ENCODE peak calls at places on chromosomes 3 and 15, in four cellular contexts. C is trophoblast cell, V is mesendoderm, A is IMR-90. M is an unnamed sample.

GRCh38 chr3:82973810-82974209 is 1212.4 kb upstream of the GBE1 start:
- DNase-seq in V (no peak), A (no peak), C (no peak), M (no peak)

GRCh38 chr3:163561151-163561550 is 1517.1 kb downstream of the SI start:
- DNase-seq in A (no peak), V (peak; percentile 33), C (no peak), M (no peak)

GRCh38 chr3:58026598-58026997 is 18.4 kb downstream of the FLNB start:
- DNase-seq in V (no peak), C (peak; percentile 63), A (no peak), M (no peak)

GRCh38 chr3:37526511-37526910 is 335.2 kb upstream of the CTDSPL start:
- DNase-seq in A (peak; percentile 66), V (no peak), C (no peak), M (no peak)

GRCh38 chr15:77285057-77285456 is 134.8 kb downstream of the PEAK1 start:
- DNase-seq in V (no peak), A (no peak), C (no peak), M (no peak)

GRCh38 chr3:53222183-53222901 is 33.5 kb downstream of the TKT start:
- DNase-seq in V (no peak), C (no peak), A (no peak), M (no peak)

GRCh38 chr3:170760174-170760526 is 109.8 kb downstream of the RPL22L1 start:
- DNase-seq in C (no peak), A (peak; percentile 40), V (no peak), M (no peak)

GRCh38 chr15:83285979-83286553 is 1.6 kb upstream of the BNC1 start:
- DNase-seq in V (peak; percentile 95), A (peak; percentile 88), C (peak; percentile 92), M (peak; percentile 86)

GRCh38 chr3:32844914-32845313 is 27.1 kb downstream of the TRIM71 start:
- DNase-seq in V (no peak), A (no peak), C (no peak), M (no peak)

GRCh38 chr3:157530637-157531300 is 27.6 kb upstream of the VEPH1 start:
- DNase-seq in C (no peak), V (no peak), A (peak; percentile 53), M (no peak)

GRCh38 chr15:74889390-74889881 is 406 bp upstream of the MPI start:
- DNase-seq in V (peak; percentile 67), C (no peak), A (peak; percentile 43), M (no peak)

GRCh38 chr3:161072076-161072697 is 33.0 kb downstream of the B3GALNT1 start:
- DNase-seq in A (no peak), V (no peak), C (no peak), M (no peak)

GRCh38 chr3:161557751-161558150 is 61.1 kb downstream of the OTOL1 start:
- DNase-seq in C (no peak), A (no peak), V (no peak), M (no peak)

DNA sequence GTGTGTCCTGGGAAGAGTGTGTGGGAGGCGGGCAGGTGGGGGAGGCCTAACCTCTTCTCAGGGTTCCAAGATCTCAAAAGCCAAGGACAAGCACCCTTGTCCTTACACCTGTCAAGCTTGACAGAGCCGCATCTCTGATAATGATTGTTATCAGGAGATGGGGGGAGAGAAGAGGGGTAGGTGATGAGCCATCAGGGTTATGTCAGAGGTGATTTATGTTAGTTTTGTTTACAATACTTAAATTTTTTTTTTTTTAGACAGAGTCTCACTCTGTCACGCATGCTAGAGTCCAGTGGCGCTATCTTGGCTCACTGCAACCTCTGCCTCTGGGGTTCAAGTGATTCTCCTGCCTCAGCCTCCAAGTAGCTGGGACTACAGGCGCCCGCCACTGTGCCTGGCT is 7.4 kb upstream of the NCBP2 start:
- DNase-seq in C (no peak), A (no peak), V (no peak), M (no peak)
- H3K4me3 ChIP-seq in C (no peak overlapping the region), A (no peak overlapping the region), V (no peak overlapping the region), M (no peak overlapping the region)

DNA sequence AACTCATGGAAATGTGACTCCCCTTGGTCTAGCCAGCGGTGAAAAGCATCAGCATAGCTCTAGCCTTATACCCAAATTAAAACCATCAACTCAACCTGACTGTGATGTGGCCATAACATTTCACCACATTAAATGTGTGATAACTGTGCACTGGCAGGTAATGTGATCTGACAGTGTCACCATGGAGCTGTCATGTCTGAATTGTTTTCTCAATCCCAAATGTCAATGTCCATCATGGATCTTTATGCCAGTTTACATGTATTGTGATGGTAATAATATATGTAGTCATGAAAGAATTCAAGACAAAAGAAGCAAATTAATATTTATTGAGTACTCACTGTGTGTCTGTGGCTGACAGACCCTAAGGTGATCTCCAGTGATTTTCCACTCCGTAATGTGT is 213.4 kb upstream of the EOMES start:
- DNase-seq in A (no peak), V (no peak), C (no peak), M (no peak)
- H3K4me1 ChIP-seq in A (no peaks in the 10 kb centered on the region), V (no peaks in the 10 kb centered on the region), C (peaks cover 4% of the 10 kb centered on the region), M (no peaks in the 10 kb centered on the region)

GRCh38 chr15:80679805-80680175 is 15.3 kb upstream of the ABHD17C start:
- DNase-seq in V (no peak), A (no peak), C (no peak), M (no peak)
- H3K4me3 ChIP-seq in V (no peak overlapping the region), A (no peak overlapping the region), C (no peak overlapping the region), M (no peak overlapping the region)

DNA sequence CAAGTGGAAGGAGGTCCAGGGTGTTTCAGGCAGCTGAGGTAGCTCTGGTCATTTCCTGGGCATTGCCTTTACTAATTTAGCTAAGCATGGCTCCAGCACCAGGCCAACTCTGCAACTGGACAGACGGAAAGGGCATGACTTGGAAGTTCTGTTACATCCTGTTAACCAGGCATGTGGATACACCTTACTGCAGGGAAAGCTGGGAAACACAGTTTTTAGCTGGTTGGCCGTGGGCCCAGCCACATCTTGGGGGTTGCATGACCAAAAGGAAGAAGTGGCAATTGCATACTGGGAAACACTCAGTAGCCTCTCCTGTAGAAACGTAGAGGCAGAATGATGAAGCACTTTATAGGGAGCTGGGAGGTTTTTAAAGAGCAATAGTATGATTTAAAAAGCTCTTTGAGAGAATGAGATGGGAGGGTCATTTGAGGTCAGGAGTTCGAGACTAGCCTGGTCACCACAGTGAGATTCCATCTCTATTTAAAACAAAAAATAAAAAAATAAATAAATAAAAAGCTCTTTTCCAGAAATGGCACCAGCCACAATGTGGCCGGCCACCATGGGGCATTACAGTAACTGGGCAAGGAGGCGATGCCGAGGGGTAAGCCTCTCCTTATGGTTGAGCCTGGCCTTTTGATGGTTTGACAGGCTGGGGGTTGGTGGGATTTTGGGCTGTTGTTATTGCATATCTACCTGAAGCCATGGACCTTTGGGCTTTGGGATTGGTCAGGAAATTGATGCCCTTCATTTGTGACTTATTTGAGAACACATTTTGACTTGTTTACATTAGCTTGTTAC is 28.6 kb downstream of the TRAK1 start:
- DNase-seq in C (no peak), A (no peak), V (no peak), M (no peak)
- H3K4me1 ChIP-seq in C (peaks cover 41% of the 10 kb centered on the region), A (peaks cover 11% of the 10 kb centered on the region), V (peaks cover 2% of the 10 kb centered on the region), M (peaks cover 85% of the 10 kb centered on the region)

DNA sequence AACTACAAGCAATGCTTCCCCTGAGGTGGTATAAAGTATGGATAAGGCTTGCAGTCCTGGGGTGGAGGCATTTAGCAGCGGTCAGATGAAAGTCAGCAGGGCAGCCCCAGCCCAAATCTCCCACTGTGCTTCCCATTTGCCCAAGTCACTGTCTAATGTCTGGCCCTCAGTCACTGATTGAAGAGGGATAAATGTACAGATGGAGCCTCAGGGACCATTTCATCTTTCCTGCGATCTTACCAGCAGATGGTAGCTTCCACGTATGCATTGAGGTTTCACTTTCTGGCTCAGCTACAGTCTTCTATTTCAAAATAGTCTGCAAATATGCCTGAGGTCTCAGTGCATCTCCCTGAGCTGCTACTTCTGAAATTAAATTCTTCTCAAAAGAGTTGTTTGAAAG is 127.6 kb upstream of the P2RY1 start:
- DNase-seq in V (peak; percentile 42), A (no peak), C (no peak), M (no peak)
- H3K4me3 ChIP-seq in V (no peak overlapping the region), A (peak overlapping the region; percentile 21), C (no peak overlapping the region), M (no peak overlapping the region)

M was measured in keratinocyte.